ENCODE peak calls at places on chromosomes 1 and 21, in ten cellular contexts. E is left kidney; B is fibroblast of pulmonary artery; F is BJ; G is upper lobe of left lung; J is stimulated activated CD4-positive, alpha-beta T cell treated with anti-CD3 and anti-CD28 coated beads, Interleukin-12 subunit alpha, Interleukin-12 subunit beta, amount 100 ng/mL, for 4 hours; H is esophagus squamous epithelium; D is EH; O is SK-N-SH; L is SJSA1. Q is an unnamed sample.

GRCh38 chr1:20785907-20786309 is 1.2 kb downstream of the HP1BP3 start:
- DNase-seq in E (no peak), B (peak), F (no peak), G (no peak), J (no peak), H (no peak), D (no peak), O (no peak), L (no peak), Q (peak)

GRCh38 chr1:39576016-39576657 is 453 bp downstream of the PABPC4 start:
- DNase-seq in E (peak), B (no peak), F (no peak), G (peak), J (peak), H (no peak), D (peak), O (peak), L (peak), Q (peak)

GRCh38 chr1:37734629-37735591 is 30.0 kb downstream of the EPHA10 start:
- DNase-seq in E (no peak), B (no peak), F (no peak), G (peak), J (no peak), H (no peak), D (peak), O (no peak), L (no peak), Q (peak)

GRCh38 chr1:113456967-113457366 is 66.7 kb downstream of the MAGI3 start:
- DNase-seq in E (no peak), B (peak), F (peak), G (no peak), J (no peak), H (no peak), D (peak), O (no peak), L (peak), Q (no peak)

GRCh38 chr21:35491114-35491513 is 442.0 kb upstream of the RUNX1 start:
- DNase-seq in E (peak), B (no peak), F (no peak), G (no peak), J (no peak), H (no peak), D (no peak), O (no peak), L (no peak), Q (no peak)

GRCh38 chr1:160058087-160058486 is 11.9 kb downstream of the KCNJ10 start:
- DNase-seq in E (no peak), B (peak), F (no peak), G (no peak), J (no peak), H (no peak), D (peak), O (no peak), L (no peak), Q (no peak)

GRCh38 chr1:201319631-201320030 is 36.3 kb downstream of the PKP1 start:
- DNase-seq in E (no peak), B (no peak), F (no peak), G (no peak), J (no peak), H (no peak), D (no peak), O (no peak), L (no peak), Q (no peak)

GRCh38 chr1:212587304-212588136 is 21.0 kb upstream of the ATF3 start:
- DNase-seq in E (no peak), B (peak), F (no peak), G (peak), J (no peak), H (no peak), D (no peak), O (no peak), L (no peak), Q (no peak)

GRCh38 chr1:36699113-36699512 is 216.4 kb upstream of the CSF3R start:
- DNase-seq in E (peak), B (no peak), F (no peak), G (no peak), J (no peak), H (no peak), D (no peak), O (no peak), L (no peak), Q (no peak)

GRCh38 chr1:160768295-160768657 is 27.7 kb upstream of the LY9 start:
- DNase-seq in E (peak), B (peak), F (no peak), G (no peak), J (peak), H (no peak), D (peak), O (no peak), L (no peak), Q (no peak)

GRCh38 chr1:119275145-119275929 is 93.2 kb upstream of the HAO2 start:
- DNase-seq in E (peak), B (peak), F (no peak), G (no peak), J (peak), H (no peak), D (peak), O (peak), L (peak), Q (peak)

GRCh38 chr1:156959414-156959813 is 39.0 kb downstream of the LRRC71 start:
- DNase-seq in E (peak), B (no peak), F (peak), G (no peak), J (no peak), H (no peak), D (peak), O (no peak), L (no peak), Q (no peak)

GRCh38 chr1:22853651-22854185 is 118.9 kb downstream of the LACTBL1 start:
- DNase-seq in E (no peak), B (no peak), F (no peak), G (peak), J (no peak), H (no peak), D (no peak), O (no peak), L (no peak), Q (no peak)

GRCh38 chr1:93501399-93501798 is 53.5 kb downstream of the FNBP1L start:
- DNase-seq in E (no peak), B (no peak), F (no peak), G (no peak), J (no peak), H (no peak), D (no peak), O (no peak), L (no peak), Q (no peak)

GRCh38 chr1:84675106-84675505 is 15.2 kb downstream of the SSX2IP start:
- DNase-seq in E (no peak), B (no peak), F (no peak), G (no peak), J (no peak), H (no peak), D (no peak), O (no peak), L (no peak), Q (no peak)

GRCh38 chr1:235917267-235917811 is 50.6 kb upstream of the LYST start:
- DNase-seq in E (peak), B (peak), F (peak), G (no peak), J (peak), H (no peak), D (peak), O (peak), L (peak), Q (no peak)

GRCh38 chr1:67616394-67616985 is 68.5 kb upstream of the GADD45A start:
- DNase-seq in E (no peak), B (no peak), F (no peak), G (no peak), J (no peak), H (no peak), D (peak), O (no peak), L (no peak), Q (no peak)

GRCh38 chr21:43367296-43367695 is 59.6 kb downstream of the SIK1 start:
- DNase-seq in E (no peak), B (no peak), F (no peak), G (peak), J (no peak), H (no peak), D (no peak), O (peak), L (no peak), Q (no peak)

GRCh38 chr1:41626616-41627375 is 142.3 kb upstream of the EDN2 start:
- DNase-seq in E (peak), B (no peak), F (no peak), G (peak), J (peak), H (no peak), D (peak), O (no peak), L (peak), Q (no peak)

GRCh38 chr21:45465105-45465504 is 60.1 kb downstream of the COL18A1 start:
- DNase-seq in E (peak), B (no peak), F (no peak), G (peak), J (no peak), H (no peak), D (no peak), O (no peak), L (no peak), Q (no peak)

GRCh38 chr1:205271277-205271676 is 43.5 kb downstream of the TMCC2 start:
- DNase-seq in E (no peak), B (peak), F (no peak), G (no peak), J (no peak), H (no peak), D (peak), O (no peak), L (no peak), Q (peak)

GRCh38 chr1:30063621-30064280 is 659.6 kb downstream of the MATN1 start:
- DNase-seq in E (no peak), B (no peak), F (no peak), G (no peak), J (no peak), H (no peak), D (peak), O (no peak), L (no peak), Q (no peak)

GRCh38 chr1:81470250-81470649 is 330.5 kb upstream of the ADGRL2 start:
- DNase-seq in E (no peak), B (no peak), F (no peak), G (no peak), J (no peak), H (no peak), D (no peak), O (no peak), L (no peak), Q (no peak)

GRCh38 chr21:38311765-38312164 is 55.0 kb downstream of the KCNJ15 start:
- DNase-seq in E (no peak), B (peak), F (no peak), G (no peak), J (no peak), H (no peak), D (no peak), O (no peak), L (no peak), Q (no peak)

GRCh38 chr1:175824079-175824478 is 80.7 kb upstream of the TNR start:
- DNase-seq in E (no peak), B (no peak), F (no peak), G (no peak), J (peak), H (no peak), D (no peak), O (no peak), L (no peak), Q (peak)

GRCh38 chr1:193520472-193520871 is 334.1 kb upstream of the B3GALT2 start:
- DNase-seq in E (no peak), B (no peak), F (no peak), G (no peak), J (no peak), H (no peak), D (peak), O (no peak), L (no peak), Q (no peak)

Q was measured in D341Med.